ENCODE peak calls at places on chromosomes 4 and X, in ten cellular contexts. S is lower lobe of right lung, C is neural progenitor cell, U is esophagus squamous epithelium, L is IMR-90, K is choroid plexus epithelial cell, P is PC-9, W is RWPE1, M is epithelial cell of esophagus, Y is fibroblast of pulmonary artery. O is an unnamed sample.

GRCh38 chr4:67721770-67722597 is 21.0 kb upstream of the UBA6 start:
- DNase-seq in S (no peak), C (peak), U (no peak), L (peak), K (peak), P (peak), W (peak), M (peak), Y (peak), O (no peak)

GRCh38 chr4:26482508-26483462 is 7.5 kb downstream of the CCKAR start:
- DNase-seq in S (no peak), C (no peak), U (no peak), L (no peak), K (no peak), P (no peak), W (no peak), M (no peak), Y (no peak), O (no peak)

GRCh38 chrX:104112326-104112951 is at the start of gene ZCCHC18:
- DNase-seq in S (peak), C (peak), U (no peak), L (peak), K (peak), P (no peak), W (peak), M (peak), Y (peak), O (peak)

GRCh38 chr4:75141162-75141561 is 208.2 kb downstream of the PARM1 start:
- DNase-seq in S (no peak), C (peak), U (no peak), L (no peak), K (no peak), P (no peak), W (no peak), M (peak), Y (no peak), O (no peak)

GRCh38 chr4:88610771-88611170 is 18.5 kb downstream of the HERC3 start:
- DNase-seq in S (no peak), C (no peak), U (no peak), L (peak), K (no peak), P (no peak), W (no peak), M (peak), Y (peak), O (no peak)

GRCh38 chr4:150315175-150315574 is 236.9 kb downstream of the DCLK2 start:
- DNase-seq in S (no peak), C (no peak), U (no peak), L (no peak), K (no peak), P (no peak), W (no peak), M (no peak), Y (no peak), O (no peak)

GRCh38 chrX:133335027-133335426 is 80.3 kb downstream of the GPC4 start:
- DNase-seq in S (no peak), C (peak), U (no peak), L (peak), K (peak), P (no peak), W (peak), M (peak), Y (peak), O (no peak)

GRCh38 chrX:45784590-45784989 is 583.9 kb upstream of the DIPK2B start:
- DNase-seq in S (no peak), C (no peak), U (no peak), L (no peak), K (no peak), P (no peak), W (no peak), M (no peak), Y (no peak), O (no peak)

GRCh38 chr4:26130173-26130572 is 190.6 kb upstream of the RBPJ start:
- DNase-seq in S (no peak), C (no peak), U (no peak), L (no peak), K (no peak), P (no peak), W (no peak), M (no peak), Y (no peak), O (no peak)

GRCh38 chrX:12013220-12013619 is 125.1 kb upstream of the FRMPD4 start:
- DNase-seq in S (no peak), C (no peak), U (no peak), L (peak), K (peak), P (peak), W (peak), M (peak), Y (peak), O (no peak)

GRCh38 chrX:40871385-40872082 is 136.2 kb upstream of the MED14 start:
- DNase-seq in S (no peak), C (no peak), U (no peak), L (peak), K (peak), P (no peak), W (no peak), M (peak), Y (peak), O (no peak)

GRCh38 chr4:105637409-105638258 is 70.9 kb downstream of the INTS12 start:
- DNase-seq in S (peak), C (peak), U (peak), L (peak), K (peak), P (no peak), W (no peak), M (peak), Y (peak), O (no peak)

GRCh38 chrX:69197690-69198089 is 32.4 kb upstream of the PJA1 start:
- DNase-seq in S (no peak), C (no peak), U (no peak), L (no peak), K (no peak), P (no peak), W (no peak), M (no peak), Y (no peak), O (no peak)

GRCh38 chr4:1989533-1990347 is 19.0 kb downstream of the NELFA start:
- DNase-seq in S (no peak), C (no peak), U (no peak), L (no peak), K (no peak), P (no peak), W (no peak), M (no peak), Y (no peak), O (peak)

GRCh38 chrX:129686422-129686948 is 31.7 kb upstream of the APLN start:
- DNase-seq in S (no peak), C (no peak), U (no peak), L (peak), K (peak), P (no peak), W (no peak), M (no peak), Y (peak), O (peak)

GRCh38 chrX:1444896-1445480 is 7.7 kb downstream of the ASMTL start:
- DNase-seq in S (peak), C (no peak), U (no peak), L (no peak), K (no peak), P (no peak), W (no peak), M (no peak), Y (no peak), O (peak)

GRCh38 chr4:6671648-6672047 is 22.0 kb upstream of the S100P start:
- DNase-seq in S (no peak), C (no peak), U (no peak), L (no peak), K (no peak), P (no peak), W (no peak), M (no peak), Y (no peak), O (no peak)

GRCh38 chr4:6673660-6674499 is 19.8 kb upstream of the S100P start:
- DNase-seq in S (peak), C (peak), U (peak), L (peak), K (peak), P (peak), W (peak), M (peak), Y (peak), O (peak)

GRCh38 chr4:6676722-6677558 is 16.7 kb upstream of the S100P start:
- DNase-seq in S (no peak), C (no peak), U (no peak), L (no peak), K (no peak), P (no peak), W (no peak), M (no peak), Y (no peak), O (no peak)

GRCh38 chr4:6672131-6672530 is 21.5 kb upstream of the S100P start:
- DNase-seq in S (no peak), C (no peak), U (no peak), L (no peak), K (no peak), P (no peak), W (no peak), M (no peak), Y (no peak), O (no peak)

DNA sequence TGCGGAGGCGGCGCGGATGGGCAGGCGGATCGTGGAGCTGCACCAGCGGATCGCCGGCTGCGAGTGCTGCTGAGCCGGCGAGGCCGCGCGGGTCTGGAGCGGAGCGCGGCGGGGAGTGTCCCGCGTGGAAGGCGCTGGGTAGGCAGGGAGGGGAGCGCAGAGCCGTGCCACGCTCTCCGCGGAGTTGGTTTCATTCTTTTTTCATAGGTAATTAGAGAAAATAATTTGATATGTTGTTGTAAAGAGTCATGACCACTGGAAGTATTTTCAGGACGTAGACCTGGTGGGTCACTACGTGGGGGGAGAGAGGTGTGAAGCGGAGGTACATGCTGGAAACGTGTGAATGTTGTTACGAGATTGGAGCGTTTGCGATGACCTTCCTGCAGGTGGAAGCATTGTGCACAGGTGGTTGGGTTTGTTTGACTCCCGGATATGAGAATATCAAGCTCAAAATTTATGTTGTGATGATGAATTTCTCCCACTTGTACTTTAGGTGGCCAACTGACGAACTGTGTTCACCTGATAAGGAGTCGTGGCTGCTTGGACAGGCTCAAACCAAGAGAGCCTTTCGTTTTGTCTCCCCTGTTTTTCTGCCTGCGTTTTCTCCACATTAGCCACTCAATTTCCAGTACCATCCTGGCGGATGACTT is 19.1 kb upstream of the S100P start:
- DNase-seq in S (no peak), C (peak), U (no peak), L (peak), K (peak), P (peak), W (peak), M (peak), Y (peak), O (no peak)
- TF ChIP-seq CTCF in S (peak), C (peak), U (peak), L (peak), K (peak), P (peak), W (peak), M (peak), Y (peak), O (peak)

DNA sequence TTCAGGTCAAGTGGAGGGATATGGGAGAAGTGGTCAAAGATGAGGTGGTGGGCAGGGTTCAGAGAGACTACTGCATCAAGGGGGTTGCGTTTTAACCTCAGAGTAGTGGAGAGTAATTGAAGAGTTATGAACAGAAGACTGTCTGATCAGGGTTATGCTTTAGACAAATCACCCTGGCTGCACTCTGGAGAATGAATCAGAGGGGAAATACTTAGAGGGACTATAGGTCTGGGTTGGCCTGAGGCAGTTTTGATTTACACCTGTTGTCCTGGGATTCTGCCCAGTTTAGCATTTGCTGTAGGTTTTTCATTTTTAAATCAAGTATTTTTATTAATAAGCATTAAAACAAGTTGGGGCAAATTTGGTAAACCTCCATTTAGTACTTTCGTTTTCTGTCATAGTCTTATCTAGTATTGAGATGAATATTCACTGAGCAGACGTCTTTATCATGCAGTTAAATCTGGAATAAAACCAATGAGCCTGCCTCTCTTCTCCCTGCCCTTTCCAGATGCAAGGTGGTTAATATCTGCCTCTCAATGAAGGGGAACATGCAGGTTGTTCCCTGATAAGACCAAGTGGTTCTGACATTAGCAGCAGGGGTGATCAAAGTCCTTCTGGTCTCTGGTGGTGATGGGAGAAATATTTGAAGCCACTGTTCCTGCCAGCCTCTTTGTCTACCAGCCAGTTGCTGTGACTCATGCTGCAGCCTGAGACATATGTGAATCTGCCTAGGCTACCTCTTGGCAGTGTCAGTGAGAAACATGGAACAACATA is 116.0 kb upstream of the RPS6KA3 start:
- DNase-seq in S (no peak), C (no peak), U (no peak), L (no peak), K (no peak), P (peak), W (peak), M (peak), Y (no peak), O (no peak)
- TF ChIP-seq CTCF in S (no peak), C (no peak), U (no peak), L (no peak), K (no peak), P (no peak), W (no peak), M (no peak), Y (no peak), O (no peak)

GRCh38 chr4:15656038-15656470 is 897 bp upstream of the FBXL5 start:
- DNase-seq in S (no peak), C (peak), U (no peak), L (no peak), K (peak), P (no peak), W (no peak), M (no peak), Y (peak), O (no peak)

GRCh38 chr4:15657366-15657765 is 2.2 kb upstream of the FBXL5 start:
- DNase-seq in S (no peak), C (no peak), U (no peak), L (no peak), K (no peak), P (no peak), W (no peak), M (no peak), Y (no peak), O (no peak)

GRCh38 chr4:15653864-15654391 is 1.2 kb downstream of the FBXL5 start:
- DNase-seq in S (no peak), C (peak), U (no peak), L (peak), K (peak), P (no peak), W (peak), M (peak), Y (peak), O (no peak)

GRCh38 chr4:15654556-15655222 is 468 bp downstream of the FBXL5 start:
- DNase-seq in S (peak), C (peak), U (no peak), L (peak), K (peak), P (no peak), W (peak), M (peak), Y (peak), O (no peak)

GRCh38 chr4:15655223-15656037 is at the start of gene FBXL5:
- DNase-seq in S (peak), C (peak), U (peak), L (peak), K (peak), P (peak), W (peak), M (peak), Y (peak), O (peak)
- TF ChIP-seq CTCF in S (no peak), C (no peak), U (no peak), L (no peak), K (no peak), P (no peak), W (no peak), M (no peak), Y (no peak), O (no peak)

DNA sequence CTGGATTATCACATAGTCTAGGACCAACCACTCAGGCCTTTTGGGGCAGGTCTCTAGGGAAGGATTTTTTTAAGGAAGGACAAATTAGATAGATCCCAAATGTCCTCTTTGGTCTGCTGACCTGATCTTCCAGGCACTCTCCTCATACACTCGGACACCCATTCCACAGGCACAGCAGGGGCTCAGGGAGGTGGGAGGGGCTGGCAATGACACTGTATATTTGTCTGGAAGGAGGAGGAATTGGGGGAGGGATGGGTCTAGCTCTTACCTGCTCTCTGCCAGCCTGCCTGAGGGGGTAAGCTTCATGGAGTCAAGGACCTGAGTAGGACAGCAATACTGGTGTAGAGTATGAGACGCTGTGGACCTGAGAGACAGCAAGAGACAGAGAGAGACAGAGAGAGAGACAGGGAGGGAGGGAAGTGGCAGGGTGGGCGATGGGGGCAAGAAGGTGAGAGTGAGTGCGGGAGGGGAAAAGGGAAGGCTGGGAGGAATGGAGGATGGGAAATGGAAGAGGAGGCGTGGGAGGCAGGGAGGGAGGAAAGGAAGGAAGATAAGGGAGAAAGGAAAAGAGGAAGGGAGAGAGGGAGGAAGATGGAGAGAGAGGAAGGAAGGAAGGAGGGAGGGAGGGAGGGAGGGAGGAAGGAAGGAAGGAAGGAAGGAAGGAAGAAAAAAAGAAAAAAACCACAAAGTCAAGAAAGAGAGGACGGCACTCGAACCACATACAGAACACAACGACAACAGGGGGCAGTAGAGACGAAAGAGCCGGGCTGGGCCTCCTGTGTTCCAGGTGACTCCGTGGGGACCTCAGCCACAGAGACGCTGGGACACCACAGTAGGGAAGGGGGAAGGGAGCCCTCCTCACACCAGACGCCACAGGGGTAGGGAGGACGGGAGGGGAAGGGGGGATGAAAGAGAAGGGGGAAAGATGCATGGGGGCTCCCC is 1.8 kb downstream of the IQSEC2 start:
- DNase-seq in S (no peak), C (no peak), U (no peak), L (no peak), K (no peak), P (no peak), W (no peak), M (no peak), Y (no peak), O (no peak)
- TF ChIP-seq CTCF in S (no peak), C (peak), U (no peak), L (no peak), K (peak), P (no peak), W (no peak), M (no peak), Y (peak), O (no peak)

GRCh38 chr4:132396636-132397035 is 752.5 kb upstream of the PCDH10 start:
- DNase-seq in S (no peak), C (no peak), U (no peak), L (peak), K (peak), P (no peak), W (no peak), M (no peak), Y (peak), O (no peak)
- TF ChIP-seq CTCF in S (no peak), C (no peak), U (no peak), L (no peak), K (no peak), P (no peak), W (no peak), M (no peak), Y (no peak), O (no peak)

GRCh38 chr4:83454626-83455025 is 997 bp downstream of the HELQ start:
- DNase-seq in S (no peak), C (peak), U (no peak), L (peak), K (peak), P (no peak), W (peak), M (peak), Y (peak), O (no peak)

GRCh38 chr4:83456184-83456501 is 285 bp downstream of the MRPS18C start:
- DNase-seq in S (no peak), C (no peak), U (no peak), L (no peak), K (no peak), P (no peak), W (no peak), M (no peak), Y (no peak), O (no peak)

DNA sequence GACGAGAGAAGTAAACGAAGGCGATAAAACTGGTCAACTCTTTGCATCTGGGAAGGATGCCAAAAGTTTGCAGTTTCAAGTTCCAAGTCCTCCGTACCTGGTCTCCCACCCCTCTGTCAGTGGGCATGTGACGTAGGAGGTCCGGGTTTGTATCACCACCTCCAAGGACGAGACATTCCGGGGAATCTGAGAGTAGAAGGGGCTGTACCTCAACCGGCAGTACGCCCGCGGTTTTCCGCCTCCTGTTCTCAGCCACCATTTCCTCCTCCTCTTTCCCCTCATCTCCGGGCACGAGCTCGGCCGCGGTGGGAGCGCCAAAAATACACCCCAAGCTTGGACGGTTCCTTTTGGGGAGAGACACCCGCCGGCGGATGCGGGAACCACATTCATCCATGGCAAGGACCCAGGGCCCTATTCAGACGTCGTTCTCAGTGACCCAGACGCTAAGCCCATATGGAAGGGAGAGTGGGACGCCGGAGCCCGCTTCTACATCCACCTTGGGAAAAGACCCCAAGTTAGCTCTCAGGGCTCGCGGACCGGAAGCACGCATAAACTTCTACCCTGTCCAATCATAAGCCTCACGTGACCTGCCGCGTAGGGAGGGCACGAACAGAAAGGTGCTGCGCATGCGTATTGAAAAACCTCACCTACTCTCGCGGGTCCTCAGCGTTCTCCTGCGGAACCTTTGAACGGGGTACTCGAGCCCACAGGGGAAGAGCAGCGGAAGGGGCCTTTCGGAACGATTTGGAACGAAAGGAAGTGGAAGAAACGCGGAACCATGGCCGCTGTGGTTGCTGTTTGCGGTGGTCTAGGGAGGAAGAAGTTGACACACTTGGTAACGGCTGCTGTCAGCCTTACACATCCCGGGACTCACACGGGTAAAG is at the start of the genes HELQ and MRPS18C:
- DNase-seq in S (peak), C (peak), U (peak), L (peak), K (peak), P (peak), W (peak), M (peak), Y (peak), O (peak)
- TF ChIP-seq CTCF in S (peak), C (peak), U (peak), L (peak), K (peak), P (peak), W (peak), M (peak), Y (peak), O (peak)

O was measured in osteocyte.